ENCODE peak calls at places on chromosomes 11 and 22, in eight cellular contexts. O is nucleus accumbens, Q is AG08395, J is A172, G is EH, S is AG09309, W is NAMALWA, I is ELR. Z is an unnamed sample.

GRCh38 chr11:35337136-35337918 is 82.0 kb downstream of the SLC1A2 start:
- DNase-seq in Q (peak), W (no peak), G (peak), I (peak), S (peak), J (peak), O (no peak), Z (peak)

GRCh38 chr11:64742940-64743590 is 877 bp downstream of the RASGRP2 start:
- DNase-seq in I (peak), O (peak), Q (peak), W (peak), J (peak), S (no peak), G (peak), Z (peak)

GRCh38 chr11:44301856-44302231 is 8.1 kb downstream of the ALX4 start:
- DNase-seq in Q (peak), S (no peak), W (no peak), G (peak), J (peak), O (no peak), I (peak), Z (peak)

GRCh38 chr11:35138949-35139881 is at the start of gene CD44:
- DNase-seq in G (peak), Q (peak), S (peak), I (peak), W (no peak), O (no peak), J (peak), Z (peak)

GRCh38 chr22:36741968-36742367 is 34.0 kb downstream of the IFT27 start:
- DNase-seq in O (no peak), I (no peak), Q (no peak), J (no peak), G (no peak), S (no peak), W (no peak), Z (no peak)

GRCh38 chr11:27468209-27468608 is 4.4 kb downstream of the LGR4 start:
- DNase-seq in Q (peak), J (peak), I (peak), O (no peak), G (peak), W (peak), S (peak), Z (peak)

GRCh38 chr11:45087301-45087700 is 59.1 kb upstream of the PRDM11 start:
- DNase-seq in W (no peak), O (no peak), S (no peak), G (peak), Q (peak), I (no peak), J (no peak), Z (no peak)

GRCh38 chr11:58928082-58928574 is 11.2 kb upstream of the GLYATL1 start:
- DNase-seq in G (peak), O (no peak), S (no peak), I (peak), W (no peak), J (no peak), Q (no peak), Z (no peak)

GRCh38 chr11:13091373-13091772 is 82.3 kb downstream of the RASSF10 start:
- DNase-seq in I (peak), O (no peak), W (no peak), Q (no peak), J (peak), S (no peak), G (no peak), Z (no peak)

GRCh38 chr11:36425593-36426206 is 84.4 kb downstream of the TRAF6 start:
- DNase-seq in W (no peak), Q (no peak), I (no peak), J (no peak), O (no peak), G (peak), S (no peak), Z (no peak)

GRCh38 chr11:43376594-43376993 is 17.9 kb downstream of the TTC17 start:
- DNase-seq in G (peak), O (no peak), Q (peak), W (no peak), J (peak), I (peak), S (peak), Z (peak)

GRCh38 chr11:119263352-119263940 is 53.5 kb downstream of the MCAM start:
- DNase-seq in G (peak), J (peak), W (no peak), O (no peak), Q (peak), S (no peak), I (no peak), Z (no peak)

GRCh38 chr22:44524806-44525205 is 26.8 kb upstream of the RTL6 start:
- DNase-seq in J (no peak), S (no peak), I (no peak), G (no peak), O (no peak), W (no peak), Q (no peak), Z (no peak)

GRCh38 chr11:12888525-12889158 is 120.5 kb upstream of the RASSF10 start:
- DNase-seq in O (peak), W (peak), G (peak), J (peak), S (peak), I (peak), Q (peak), Z (peak)

GRCh38 chr22:46193898-46194310 is 43.6 kb downstream of the PPARA start:
- DNase-seq in W (no peak), Q (no peak), G (no peak), S (no peak), J (no peak), O (no peak), I (no peak), Z (no peak)

GRCh38 chr11:75347781-75348613 is 3.5 kb downstream of the ARRB1 start:
- DNase-seq in O (no peak), I (peak), J (peak), S (peak), G (peak), W (no peak), Q (peak), Z (no peak)

GRCh38 chr11:88950975-88951374 is 114.8 kb downstream of the GRM5 start:
- DNase-seq in S (no peak), J (no peak), O (no peak), W (no peak), Q (no peak), I (no peak), G (no peak), Z (no peak)

GRCh38 chr11:9613118-9613829 is 39.8 kb downstream of the WEE1 start:
- DNase-seq in J (peak), S (peak), Q (peak), W (peak), O (peak), I (peak), G (peak), Z (peak)

GRCh38 chr22:38505595-38506117 is 455 bp downstream of the DDX17 start:
- DNase-seq in W (peak), Q (peak), I (peak), S (no peak), J (no peak), G (peak), O (peak), Z (no peak)

GRCh38 chr11:44556735-44557409 is 8.6 kb upstream of the CD82 start:
- DNase-seq in Q (peak), S (no peak), O (peak), J (peak), G (peak), W (peak), I (peak), Z (peak)

GRCh38 chr11:27217948-27218410 is 145.0 kb downstream of the CCDC34 start:
- DNase-seq in J (peak), W (no peak), S (peak), I (peak), O (no peak), Q (peak), G (peak), Z (no peak)

GRCh38 chr11:11620966-11621880 is 582 bp downstream of the GALNT18 start:
- DNase-seq in O (peak), W (peak), S (no peak), Q (peak), I (peak), J (peak), G (peak), Z (peak)

GRCh38 chr11:112718483-112718882 is 242.7 kb upstream of the NCAM1 start:
- DNase-seq in Q (no peak), G (no peak), O (no peak), I (no peak), W (no peak), S (no peak), J (no peak), Z (no peak)

GRCh38 chr11:21323617-21324016 is 654.2 kb downstream of the NELL1 start:
- DNase-seq in Q (no peak), G (no peak), O (no peak), J (no peak), I (no peak), S (no peak), W (peak), Z (no peak)

GRCh38 chr11:15127341-15127740 is 12.6 kb downstream of the INSC start:
- DNase-seq in J (no peak), S (peak), Q (peak), W (no peak), G (peak), O (no peak), I (peak), Z (peak)

GRCh38 chr11:45984192-45984591 is 61.7 kb downstream of the LARGE2 start:
- DNase-seq in S (no peak), O (no peak), Q (no peak), G (no peak), W (no peak), J (no peak), I (no peak), Z (no peak)

Z was measured in RKO.